ENCODE peak calls at places on chromosomes 3 and 15, in nine cellular contexts. Z, X, W, P, Y, O, N, V and C are unnamed samples.

GRCh38 chr3:55877703-55878102 is 390.6 kb upstream of the WNT5A start:
- DNase-seq in O (no peak), N (no peak), Z (no peak), Y (no peak), X (no peak), P (no peak), V (no peak), W (no peak), C (no peak)

GRCh38 chr3:88742066-88742465 is 365.4 kb upstream of the EPHA3 start:
- DNase-seq in O (no peak), V (no peak), Z (no peak), X (no peak), P (no peak), Y (no peak), W (no peak), N (no peak), C (no peak)

GRCh38 chr3:69266585-69266984 is 119.3 kb downstream of the FRMD4B start:
- DNase-seq in Y (no peak), V (no peak), W (no peak), N (no peak), O (no peak), Z (no peak), P (no peak), X (no peak), C (no peak)

GRCh38 chr15:32838820-32839219 is 121.0 kb downstream of the GREM1 start:
- DNase-seq in O (peak), N (peak), Y (no peak), W (peak), Z (no peak), X (no peak), V (no peak), P (peak), C (peak)

GRCh38 chr3:68088216-68088615 is 433.8 kb upstream of the SUCLG2 start:
- DNase-seq in X (peak), O (no peak), Y (no peak), N (no peak), P (no peak), W (no peak), Z (peak), V (no peak), C (no peak)

GRCh38 chr15:94991718-94992117 is 760.4 kb downstream of the MCTP2 start:
- DNase-seq in V (no peak), Y (no peak), W (no peak), P (no peak), Z (no peak), O (no peak), X (no peak), N (no peak), C (no peak)

GRCh38 chr3:99938270-99938955 is 120.8 kb downstream of the CMSS1 start:
- DNase-seq in P (no peak), O (no peak), N (no peak), V (no peak), Z (no peak), W (no peak), Y (no peak), X (no peak), C (no peak)

GRCh38 chr3:192194081-192194480 is 533.3 kb downstream of the FGF12 start:
- DNase-seq in N (no peak), V (no peak), X (no peak), Y (no peak), Z (no peak), P (no peak), W (no peak), O (no peak), C (no peak)

GRCh38 chr15:92667291-92667904 is 11.8 kb upstream of the FAM174B start:
- DNase-seq in V (no peak), O (no peak), P (no peak), W (no peak), N (no peak), X (no peak), Z (no peak), Y (no peak), C (no peak)

GRCh38 chr3:36714343-36714742 is 50.0 kb downstream of the DCLK3 start:
- DNase-seq in W (no peak), Y (no peak), O (no peak), V (no peak), N (no peak), P (no peak), Z (no peak), X (no peak), C (no peak)

GRCh38 chr3:182920515-182921084 is 59.7 kb downstream of the DCUN1D1 start:
- DNase-seq in Z (no peak), X (no peak), N (no peak), O (peak), W (no peak), V (no peak), P (no peak), Y (no peak), C (no peak)

GRCh38 chr15:76181705-76182107 is 121.9 kb downstream of the TMEM266 start:
- DNase-seq in N (no peak), O (no peak), Y (peak), W (no peak), X (peak), V (no peak), P (no peak), Z (peak), C (no peak)